ENCODE peak calls at places on chromosomes 16 and 17, in six cellular contexts. A is Panc1, B is GM13977, Z is HFFc6, C is vagina, N is A549. V is an unnamed sample.

GRCh38 chr16:56013962-56014552 is 138.9 kb upstream of the CES5A start:
- DNase-seq in B (no peak), C (no peak), A (no peak), Z (no peak), N (no peak), V (peak)

GRCh38 chr17:7651959-7652658 is 1.4 kb downstream of the ATP1B2 start:
- DNase-seq in B (no peak), C (no peak), Z (no peak), A (no peak), N (no peak), V (no peak)

GRCh38 chr16:14494396-14494795 is 135.7 kb downstream of the PARN start:
- DNase-seq in B (no peak), C (no peak), Z (no peak), A (no peak), N (no peak), V (no peak)

GRCh38 chr17:32303861-32304288 is 38.1 kb downstream of the C17orf75 start:
- DNase-seq in C (no peak), Z (no peak), N (no peak), B (no peak), A (no peak), V (no peak)

GRCh38 chr16:25155553-25156460 is 44.3 kb downstream of the LCMT1 start:
- DNase-seq in C (no peak), A (no peak), N (no peak), Z (no peak), B (no peak), V (peak)

GRCh38 chr17:156946-157345 is 19.6 kb downstream of the SCGB1C2 start:
- DNase-seq in Z (no peak), N (no peak), C (no peak), B (no peak), A (no peak), V (no peak)

GRCh38 chr16:54062361-54063346 is 223.9 kb downstream of the IRX3 start:
- DNase-seq in Z (no peak), N (no peak), C (peak), A (no peak), B (no peak), V (no peak)

GRCh38 chr16:72905581-72905980 is 142.3 kb downstream of the ZFHX3 start:
- DNase-seq in B (no peak), C (no peak), A (no peak), Z (peak), N (no peak), V (peak)

GRCh38 chr17:30513346-30513745 is 36.1 kb downstream of the GOSR1 start:
- DNase-seq in C (no peak), B (no peak), Z (no peak), N (no peak), A (no peak), V (peak)

GRCh38 chr17:37255434-37255833 is 120.4 kb upstream of the C17orf78 start:
- DNase-seq in C (no peak), Z (no peak), N (no peak), A (no peak), B (no peak), V (no peak)

GRCh38 chr16:84811529-84811928 is 8.3 kb upstream of the CRISPLD2 start:
- DNase-seq in N (no peak), Z (no peak), A (no peak), C (no peak), B (no peak), V (no peak)

GRCh38 chr16:22007509-22008214 is at the start of gene MOSMO:
- DNase-seq in B (peak), Z (peak), C (no peak), N (peak), A (no peak), V (peak)

GRCh38 chr16:86810062-86810461 is 231.7 kb downstream of the FOXL1 start:
- DNase-seq in C (no peak), B (no peak), N (no peak), A (no peak), Z (no peak), V (no peak)

GRCh38 chr17:58576679-58577367 is 62.4 kb upstream of the MTMR4 start:
- DNase-seq in C (no peak), N (no peak), B (no peak), A (no peak), Z (no peak), V (peak)

GRCh38 chr17:77364941-77365583 is 224.3 kb downstream of the SEC14L1 start:
- DNase-seq in A (no peak), Z (no peak), C (no peak), B (no peak), N (no peak), V (no peak)

GRCh38 chr17:6641374-6641818 is 536 bp downstream of the TXNDC17 start:
- DNase-seq in N (no peak), A (no peak), B (no peak), Z (no peak), C (no peak), V (peak)

GRCh38 chr17:34990921-34991365 is 10.6 kb downstream of the LIG3 start:
- DNase-seq in C (no peak), A (no peak), N (no peak), B (no peak), Z (no peak), V (peak)

GRCh38 chr17:19805006-19805405 is 56.9 kb upstream of the ALDH3A1 start:
- DNase-seq in A (no peak), Z (no peak), B (no peak), C (no peak), N (no peak), V (peak)

GRCh38 chr17:44884941-44885340 is 14.3 kb downstream of the EFTUD2 start:
- DNase-seq in B (no peak), Z (no peak), N (no peak), C (no peak), A (no peak), V (no peak)

GRCh38 chr16:782766-783403 is 5.3 kb downstream of the RPUSD1 start:
- DNase-seq in B (no peak), A (no peak), C (no peak), N (no peak), Z (no peak), V (no peak)

GRCh38 chr16:69942099-69942491 is 9.0 kb upstream of the CLEC18A start:
- DNase-seq in B (no peak), A (no peak), N (no peak), Z (no peak), C (no peak), V (no peak)

GRCh38 chr17:74472890-74473289 is 6.5 kb downstream of the CD300A start:
- DNase-seq in Z (no peak), A (no peak), C (peak), N (no peak), B (no peak), V (no peak)

GRCh38 chr17:6753565-6753964 is 2.3 kb upstream of the XAF1 start:
- DNase-seq in C (no peak), Z (no peak), N (no peak), B (no peak), A (no peak), V (no peak)

GRCh38 chr17:17698869-17699351 is 17.7 kb downstream of the RAI1 start:
- DNase-seq in A (no peak), C (no peak), N (no peak), B (no peak), Z (no peak), V (peak)

GRCh38 chr17:56629450-56630187 is 36.1 kb downstream of the NOG start:
- DNase-seq in C (no peak), B (no peak), A (no peak), Z (peak), N (peak), V (peak)

GRCh38 chr16:54937673-54938350 is 7.1 kb downstream of the IRX5 start:
- DNase-seq in N (no peak), C (no peak), Z (no peak), A (no peak), B (no peak), V (no peak)

GRCh38 chr17:55249861-55250260 is 14.9 kb upstream of the HLF start:
- DNase-seq in C (no peak), A (no peak), Z (no peak), N (no peak), B (no peak), V (no peak)

GRCh38 chr17:3796110-3796821 is 4.7 kb downstream of the ITGAE start:
- DNase-seq in C (no peak), A (no peak), N (no peak), Z (no peak), B (peak), V (no peak)

GRCh38 chr17:77728022-77728671 is 230.4 kb upstream of the TNRC6C start:
- DNase-seq in A (no peak), Z (peak), C (peak), N (no peak), B (no peak), V (peak)

GRCh38 chr16:70163596-70163995 is 10.0 kb upstream of the CLEC18C start:
- DNase-seq in B (no peak), C (no peak), N (no peak), A (no peak), Z (no peak), V (no peak)

GRCh38 chr17:75352079-75352569 is 53.4 kb downstream of the GRB2 start:
- DNase-seq in C (no peak), Z (no peak), N (no peak), A (no peak), B (no peak), V (no peak)

GRCh38 chr17:27959382-27959709 is 66.2 kb upstream of the LYRM9 start:
- DNase-seq in Z (no peak), A (no peak), B (no peak), N (no peak), C (no peak), V (no peak)

GRCh38 chr16:85995591-85996461 is 96.9 kb downstream of the IRF8 start:
- DNase-seq in N (no peak), C (no peak), B (no peak), A (no peak), Z (no peak), V (no peak)

GRCh38 chr17:41896726-41897125 is 22.0 kb downstream of the ACLY start:
- DNase-seq in Z (no peak), A (no peak), N (no peak), C (no peak), B (no peak), V (no peak)
- TF ChIP-seq CTCF in Z (no peak), A (no peak), N (no peak), C (no peak), B (no peak), V (no peak)

GRCh38 chr17:81536299-81537290 is 8.4 kb downstream of the FSCN2 start:
- DNase-seq in A (no peak), Z (no peak), N (no peak), B (no peak), C (no peak), V (no peak)

GRCh38 chr17:81535480-81536298 is 7.5 kb downstream of the FSCN2 start:
- DNase-seq in C (no peak), A (no peak), Z (no peak), N (no peak), B (no peak), V (no peak)

GRCh38 chr17:81538651-81539570 is 10.7 kb downstream of the FSCN2 start:
- DNase-seq in N (no peak), B (no peak), C (no peak), A (no peak), Z (no peak), V (no peak)

GRCh38 chr17:81537856-81538555 is 9.8 kb downstream of the FSCN2 start:
- DNase-seq in C (no peak), Z (no peak), B (no peak), A (no peak), N (no peak), V (no peak)

GRCh38 chr17:81537343-81537855 is 9.2 kb downstream of the FSCN2 start:
- DNase-seq in B (peak), N (peak), Z (no peak), C (no peak), A (no peak), V (no peak)
- TF ChIP-seq CTCF in B (peak), N (peak), Z (peak), C (peak), A (peak), V (peak)

DNA sequence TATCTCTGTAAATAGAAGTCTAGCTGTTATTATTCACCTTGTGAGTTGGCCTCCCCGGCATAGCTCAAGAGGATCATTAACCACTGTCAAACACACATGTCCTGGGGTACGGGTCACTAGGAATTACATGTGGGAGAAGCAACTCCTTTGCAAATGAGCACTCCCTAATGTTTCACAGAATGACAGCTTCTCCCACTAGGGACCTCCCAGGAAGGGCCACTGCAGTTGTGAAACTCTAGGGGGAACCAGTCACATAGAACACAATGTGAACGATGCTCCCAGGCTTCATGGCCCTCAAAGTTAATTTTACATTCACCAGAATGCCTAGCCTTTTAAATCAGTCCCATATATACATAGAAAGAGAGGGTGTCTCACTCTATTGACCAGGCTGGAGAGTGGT is 12.4 kb upstream of the ZNF19 start:
- DNase-seq in C (no peak), A (no peak), B (no peak), N (no peak), Z (no peak), V (no peak)
- TF ChIP-seq CTCF in C (no peak), A (no peak), B (peak), N (no peak), Z (no peak), V (no peak)

DNA sequence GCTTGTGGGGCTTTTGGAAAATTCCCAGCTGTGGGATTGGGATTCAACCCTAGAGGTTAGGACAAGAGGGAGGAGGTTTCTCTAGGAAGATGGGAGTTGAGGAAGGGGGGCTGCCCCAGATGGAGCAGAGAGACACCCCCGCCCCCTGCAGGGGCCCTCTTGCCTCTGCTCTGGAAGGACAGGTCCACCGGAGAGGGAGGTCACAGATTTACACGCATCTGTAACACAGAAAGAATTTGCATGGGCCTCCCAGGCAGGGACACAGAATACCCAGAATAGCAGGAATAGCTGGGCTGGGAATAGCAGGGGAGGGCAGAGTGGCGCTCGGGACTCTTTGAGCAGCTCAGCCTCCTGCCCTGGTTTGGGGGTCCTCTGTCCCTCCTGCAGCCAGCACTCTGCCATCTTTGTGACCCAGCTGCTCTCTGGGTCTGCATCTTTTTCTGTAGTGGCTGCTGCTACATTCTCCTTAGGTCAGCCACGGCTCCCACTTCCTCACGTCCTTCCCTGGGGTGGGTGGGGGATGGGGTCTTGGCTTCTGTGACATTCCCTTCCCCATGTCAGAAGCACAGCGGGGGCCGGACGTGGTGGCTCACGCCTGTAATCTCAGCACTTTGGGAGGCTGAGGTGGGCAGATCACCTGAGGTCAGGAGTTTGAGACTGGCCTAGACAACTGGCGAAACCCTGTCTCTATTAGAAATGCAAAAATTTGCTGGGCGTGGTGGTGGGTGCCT is 33.9 kb upstream of the PLLP start:
- DNase-seq in N (no peak), B (no peak), C (no peak), A (no peak), Z (peak), V (no peak)
- TF ChIP-seq CTCF in N (no peak), B (no peak), C (no peak), A (no peak), Z (no peak), V (no peak)

DNA sequence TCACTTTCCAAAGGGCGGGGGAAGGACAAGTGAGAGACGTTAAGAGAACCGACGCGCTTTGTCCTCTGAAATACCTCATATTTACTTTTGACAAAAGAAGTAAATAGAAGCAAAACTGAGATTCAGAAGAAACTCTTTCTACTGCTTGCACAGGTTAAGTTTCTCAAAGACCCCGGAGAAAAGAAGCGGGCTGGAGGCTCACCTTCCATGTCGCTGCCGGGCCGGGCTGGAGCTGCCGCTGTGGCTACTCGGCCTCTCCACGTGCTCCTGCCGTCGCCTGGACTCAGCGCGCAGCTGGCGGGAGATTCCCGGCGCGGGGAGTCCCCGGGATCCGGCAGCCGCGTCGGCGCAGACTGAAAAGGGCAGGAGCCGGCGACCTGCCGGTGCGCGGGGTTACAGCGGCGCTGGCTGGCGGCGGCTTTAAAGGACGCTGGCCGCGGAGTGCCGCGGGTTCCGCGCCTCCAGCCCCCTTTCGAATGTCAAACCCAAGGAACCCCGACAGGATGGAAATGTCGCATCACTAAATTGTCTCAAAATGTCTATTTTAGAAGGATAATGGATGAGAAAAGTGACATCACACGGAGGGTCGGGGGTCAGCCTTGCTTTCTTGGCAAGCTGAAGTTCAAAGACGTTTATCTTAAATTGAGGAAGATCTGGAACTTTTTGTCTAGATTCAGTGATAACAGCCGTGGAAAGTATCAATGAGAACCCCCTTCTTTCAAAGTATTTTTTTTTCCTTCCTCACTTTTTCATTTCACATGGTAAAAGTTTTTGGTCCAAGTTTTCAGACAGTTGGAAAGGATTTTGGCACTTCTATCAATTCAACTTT is at the start of gene IKZF3:
- DNase-seq in A (no peak), B (peak), Z (no peak), C (no peak), N (peak), V (peak)
- TF ChIP-seq CTCF in A (peak), B (peak), Z (no peak), C (no peak), N (no peak), V (no peak)

GRCh38 chr16:57048095-57048494 is 44.3 kb upstream of the CPNE2 start:
- DNase-seq in B (no peak), C (no peak), A (no peak), N (no peak), Z (no peak), V (no peak)

GRCh38 chr16:57042157-57043111 is 49.9 kb upstream of the CPNE2 start:
- DNase-seq in B (peak), C (no peak), A (no peak), N (no peak), Z (peak), V (no peak)

GRCh38 chr16:57044931-57045693 is 47.3 kb upstream of the CPNE2 start:
- DNase-seq in Z (no peak), N (no peak), C (no peak), A (no peak), B (no peak), V (no peak)

GRCh38 chr16:57043248-57043647 is 49.1 kb upstream of the CPNE2 start:
- DNase-seq in C (no peak), Z (no peak), A (no peak), N (no peak), B (no peak), V (no peak)

GRCh38 chr16:57045694-57046381 is 46.5 kb upstream of the CPNE2 start:
- DNase-seq in C (no peak), Z (peak), B (peak), A (peak), N (peak), V (peak)
- TF ChIP-seq CTCF in C (peak), Z (peak), B (peak), A (peak), N (peak), V (peak)

GRCh38 chr17:66583112-66583748 is 251.7 kb upstream of the CACNG5 start:
- DNase-seq in Z (no peak), N (no peak), B (no peak), A (no peak), C (no peak), V (no peak)

GRCh38 chr17:66584927-66585326 is 250.0 kb upstream of the CACNG5 start:
- DNase-seq in C (peak), A (no peak), Z (no peak), B (no peak), N (no peak), V (no peak)

GRCh38 chr17:66580178-66580577 is 254.7 kb upstream of the CACNG5 start:
- DNase-seq in B (no peak), N (peak), Z (peak), A (no peak), C (no peak), V (peak)

GRCh38 chr17:66580601-66581385 is 254.1 kb upstream of the CACNG5 start:
- DNase-seq in A (peak), C (no peak), B (no peak), Z (peak), N (no peak), V (peak)

GRCh38 chr17:66582373-66583111 is 252.4 kb upstream of the CACNG5 start:
- DNase-seq in N (no peak), B (no peak), Z (no peak), C (peak), A (no peak), V (no peak)
- TF ChIP-seq CTCF in N (no peak), B (no peak), Z (peak), C (no peak), A (no peak), V (no peak)

GRCh38 chr16:81431554-81432353 is 12.9 kb upstream of the CMIP start:
- DNase-seq in C (no peak), Z (peak), N (no peak), B (no peak), A (no peak), V (peak)

GRCh38 chr16:81437860-81438259 is 6.7 kb upstream of the CMIP start:
- DNase-seq in N (no peak), Z (no peak), C (no peak), B (no peak), A (no peak), V (no peak)

GRCh38 chr16:81432899-81433560 is 11.6 kb upstream of the CMIP start:
- DNase-seq in N (no peak), B (no peak), Z (no peak), A (no peak), C (no peak), V (no peak)

GRCh38 chr16:81436381-81436780 is 8.2 kb upstream of the CMIP start:
- DNase-seq in N (no peak), A (no peak), Z (peak), C (no peak), B (no peak), V (no peak)

GRCh38 chr16:81435567-81435966 is 9.0 kb upstream of the CMIP start:
- DNase-seq in N (no peak), Z (no peak), B (no peak), A (no peak), C (no peak), V (no peak)
- TF ChIP-seq CTCF in N (no peak), Z (no peak), B (no peak), A (no peak), C (no peak), V (no peak)